ENCODE peak calls at places on chromosomes 4 and X, in eight cellular contexts. R is stomach, H is sigmoid colon, P is tibial nerve, W is transverse colon, M is H1, O is K562, A is upper lobe of left lung. S is an unnamed sample. For H3K36me3, the result is how much of the 10 kb centered on the place peaks cover.

GRCh38 chr4:110733901-110734300 is 111.0 kb upstream of the PITX2 start:
- DNase-seq in R (no peak), H (no peak), P (no peak), W (no peak), M (no peak), O (no peak), A (no peak), S (no peak)

GRCh38 chr4:39686997-39687396 is 10.9 kb upstream of the UBE2K start:
- DNase-seq in R (no peak), H (no peak), P (no peak), W (no peak), M (no peak), O (no peak), A (no peak), S (no peak)

GRCh38 chr4:103754844-103755243 is 35.1 kb upstream of the TACR3 start:
- DNase-seq in R (peak), H (no peak), P (no peak), W (peak), M (no peak), O (no peak), A (no peak), S (no peak)

GRCh38 chr4:7319024-7319423 is 115.7 kb downstream of the PSAPL1 start:
- DNase-seq in R (no peak), H (no peak), P (no peak), W (no peak), M (no peak), O (no peak), A (no peak), S (no peak)

GRCh38 chr4:33369366-33369899 is 2649.3 kb downstream of the PCDH7 start:
- DNase-seq in R (no peak), H (no peak), P (no peak), W (no peak), M (no peak), O (no peak), A (no peak), S (no peak)

GRCh38 chr4:173794662-173795061 is 264.6 kb upstream of the HAND2 start:
- DNase-seq in R (no peak), H (no peak), P (no peak), W (no peak), M (no peak), O (no peak), A (no peak), S (no peak)

GRCh38 chr4:143186634-143187033 is 1.9 kb downstream of the USP38 start:
- DNase-seq in R (no peak), H (no peak), P (no peak), W (no peak), M (no peak), O (no peak), A (no peak), S (no peak)

GRCh38 chr4:83267121-83267834 is 17.3 kb downstream of the COQ2 start:
- DNase-seq in R (no peak), H (no peak), P (peak), W (no peak), M (no peak), O (no peak), A (no peak), S (no peak)

GRCh38 chrX:63503541-63503940 is 152.4 kb upstream of the SPIN4 start:
- DNase-seq in R (no peak), H (no peak), P (no peak), W (no peak), M (no peak), O (no peak), A (no peak), S (no peak)

GRCh38 chr4:176792348-176793059 is at the start of gene VEGFC:
- DNase-seq in R (peak), H (peak), P (no peak), W (peak), M (peak), O (no peak), A (peak), S (peak)

GRCh38 chr4:73631565-73632226 is 11.5 kb upstream of the RASSF6 start:
- DNase-seq in R (peak), H (no peak), P (no peak), W (no peak), M (no peak), O (no peak), A (no peak), S (no peak)

GRCh38 chr4:147360301-147360700 is 120.6 kb upstream of the EDNRA start:
- DNase-seq in R (no peak), H (no peak), P (no peak), W (no peak), M (no peak), O (no peak), A (no peak), S (no peak)

GRCh38 chrX:15977644-15978043 is 123.0 kb upstream of the AP1S2 start:
- DNase-seq in R (no peak), H (no peak), P (no peak), W (no peak), M (no peak), O (no peak), A (no peak), S (no peak)

GRCh38 chrX:18425199-18426003 is at the start of gene CDKL5:
- DNase-seq in R (peak), H (peak), P (peak), W (peak), M (peak), O (peak), A (peak), S (peak)

GRCh38 chr4:61500883-61501282 is 300.8 kb downstream of the ADGRL3 start:
- DNase-seq in R (no peak), H (no peak), P (no peak), W (no peak), M (no peak), O (no peak), A (no peak), S (no peak)

GRCh38 chr4:64068096-64068495 is 341.2 kb downstream of the TECRL start:
- DNase-seq in R (no peak), H (no peak), P (no peak), W (no peak), M (no peak), O (no peak), A (no peak), S (no peak)

GRCh38 chrX:135087867-135088266 is 32.5 kb downstream of the ETDB start:
- DNase-seq in R (no peak), H (no peak), P (no peak), W (no peak), M (no peak), O (no peak), A (no peak), S (no peak)

GRCh38 chrX:99142745-99143144 is 1267.3 kb downstream of the PCDH19 start:
- DNase-seq in R (no peak), H (no peak), P (no peak), W (no peak), M (no peak), O (no peak), A (no peak), S (no peak)

GRCh38 chr4:165379662-165380061 is 854 bp downstream of the CPE start:
- DNase-seq in R (no peak), H (no peak), P (no peak), W (no peak), M (no peak), O (no peak), A (no peak), S (peak)

GRCh38 chr4:172245493-172245892 is 432.3 kb downstream of the GALNTL6 start:
- DNase-seq in R (no peak), H (no peak), P (no peak), W (no peak), M (no peak), O (no peak), A (no peak), S (no peak)

GRCh38 chrX:12978205-12979010 is 3.5 kb downstream of the TMSB4X start:
- DNase-seq in R (peak), H (peak), P (no peak), W (peak), M (no peak), O (no peak), A (no peak), S (peak)

GRCh38 chr4:127852661-127853060 is 28.0 kb upstream of the PLK4 start:
- DNase-seq in R (no peak), H (no peak), P (no peak), W (no peak), M (no peak), O (no peak), A (no peak), S (no peak)

GRCh38 chrX:45324941-45325340 is 124.3 kb upstream of the DIPK2B start:
- DNase-seq in R (no peak), H (no peak), P (no peak), W (no peak), M (no peak), O (no peak), A (no peak), S (no peak)

GRCh38 chr4:12933760-12934221 is 550.3 kb downstream of the RAB28 start:
- DNase-seq in R (no peak), H (no peak), P (no peak), W (no peak), M (no peak), O (no peak), A (no peak), S (no peak)

GRCh38 chr4:139606600-139607301 is 50.7 kb upstream of the SETD7 start:
- DNase-seq in R (no peak), H (no peak), P (no peak), W (no peak), M (no peak), O (peak), A (no peak), S (no peak)

GRCh38 chrX:80808854-80809493 is 703 bp downstream of the BRWD3 start:
- DNase-seq in R (no peak), H (peak), P (no peak), W (peak), M (no peak), O (peak), A (no peak), S (peak)

GRCh38 chr4:5927747-5928146 is 34.9 kb upstream of the CRMP1 start:
- DNase-seq in R (no peak), H (no peak), P (no peak), W (no peak), M (no peak), O (no peak), A (no peak), S (no peak)

GRCh38 chr4:22170353-22170752 is 221.8 kb upstream of the KCNIP4 start:
- DNase-seq in R (no peak), H (no peak), P (no peak), W (no peak), M (no peak), O (no peak), A (no peak), S (no peak)

GRCh38 chr4:76485450-76485849 is 50.4 kb downstream of the SHROOM3 start:
- DNase-seq in R (peak), H (no peak), P (no peak), W (peak), M (peak), O (no peak), A (no peak), S (no peak)

GRCh38 chrX:152072236-152072635 is 66.1 kb downstream of the MAGEA10 start:
- DNase-seq in R (no peak), H (no peak), P (no peak), W (no peak), M (no peak), O (peak), A (no peak), S (no peak)

GRCh38 chr4:152605031-152605430 is 69.1 kb upstream of the FBXW7 start:
- DNase-seq in R (no peak), H (no peak), P (no peak), W (no peak), M (no peak), O (no peak), A (no peak), S (no peak)

GRCh38 chr4:6377626-6378492 is 94.6 kb downstream of the PPP2R2C start:
- DNase-seq in R (no peak), H (no peak), P (no peak), W (no peak), M (no peak), O (no peak), A (peak), S (no peak)

GRCh38 chr4:61924131-61924530 is 724.0 kb downstream of the ADGRL3 start:
- DNase-seq in R (no peak), H (no peak), P (no peak), W (no peak), M (no peak), O (no peak), A (no peak), S (no peak)

GRCh38 chr4:8793571-8794160 is 78.0 kb downstream of the HMX1 start:
- DNase-seq in R (no peak), H (no peak), P (no peak), W (no peak), M (no peak), O (no peak), A (peak), S (no peak)
- TF ChIP-seq EP300 in R (no peak), H (no peak), P (no peak), W (no peak), M (no peak), O (no peak), A (no peak), S (no peak)

GRCh38 chr4:47570816-47571215 is 85.7 kb downstream of the ATP10D start:
- DNase-seq in R (no peak), H (no peak), P (no peak), W (no peak), M (no peak), O (no peak), A (no peak), S (no peak)

GRCh38 chr4:47562297-47562696 is 77.2 kb downstream of the ATP10D start:
- DNase-seq in R (no peak), H (no peak), P (no peak), W (no peak), M (no peak), O (no peak), A (no peak), S (no peak)

GRCh38 chr4:47566566-47566965 is 81.5 kb downstream of the ATP10D start:
- DNase-seq in R (no peak), H (no peak), P (no peak), W (no peak), M (no peak), O (no peak), A (no peak), S (no peak)

GRCh38 chr4:47566975-47567374 is 81.9 kb downstream of the ATP10D start:
- DNase-seq in R (no peak), H (no peak), P (no peak), W (no peak), M (no peak), O (no peak), A (no peak), S (no peak)

DNA sequence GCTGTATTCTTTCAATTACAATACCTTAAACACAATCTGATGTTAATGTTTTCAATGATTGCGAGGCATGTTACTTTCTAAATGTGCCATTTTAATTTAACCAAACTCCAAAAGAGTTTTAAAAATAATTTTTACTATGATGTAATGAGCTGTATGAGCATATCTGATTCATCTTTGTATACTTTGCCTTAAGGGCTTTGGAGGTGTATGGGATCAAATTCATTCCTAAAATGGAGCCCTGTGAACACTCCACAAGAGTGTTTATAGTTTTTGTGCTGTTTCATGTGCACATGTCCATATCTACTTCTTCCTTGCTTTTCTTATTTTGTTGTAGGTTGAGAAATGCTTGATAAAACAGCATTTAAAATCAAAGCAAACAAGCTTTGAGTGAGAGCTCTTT is 82.4 kb downstream of the ATP10D start:
- DNase-seq in R (no peak), H (no peak), P (no peak), W (no peak), M (no peak), O (no peak), A (no peak), S (no peak)
- H3K36me3 ChIP-seq in R (under half), H (under half), P (half or more), W (under half), M (under half), O (under half), A (under half), S (under half)

GRCh38 chr4:151417164-151417571 is 8.2 kb downstream of the FHIP1A start:
- DNase-seq in R (no peak), H (no peak), P (no peak), W (no peak), M (no peak), O (no peak), A (no peak), S (no peak)
- H3K4me3 ChIP-seq in R (no peak), H (no peak), P (no peak), W (no peak), M (no peak), O (no peak), A (no peak), S (no peak)

GRCh38 chrX:153646620-153647373 is at the start of gene DUSP9:
- DNase-seq in R (peak), H (peak), P (no peak), W (no peak), M (no peak), O (peak), A (peak), S (peak)
- TF ChIP-seq EP300 in R (no peak), H (no peak), P (no peak), W (no peak), M (no peak), O (no peak), A (no peak), S (no peak)

GRCh38 chr4:2697995-2698414 is 58.1 kb downstream of the TNIP2 start:
- DNase-seq in R (peak), H (no peak), P (no peak), W (no peak), M (no peak), O (no peak), A (no peak), S (no peak)
- H3K36me3 ChIP-seq in R (half or more), H (under half), P (half or more), W (under half), M (half or more), O (half or more), A (half or more), S (under half)

DNA sequence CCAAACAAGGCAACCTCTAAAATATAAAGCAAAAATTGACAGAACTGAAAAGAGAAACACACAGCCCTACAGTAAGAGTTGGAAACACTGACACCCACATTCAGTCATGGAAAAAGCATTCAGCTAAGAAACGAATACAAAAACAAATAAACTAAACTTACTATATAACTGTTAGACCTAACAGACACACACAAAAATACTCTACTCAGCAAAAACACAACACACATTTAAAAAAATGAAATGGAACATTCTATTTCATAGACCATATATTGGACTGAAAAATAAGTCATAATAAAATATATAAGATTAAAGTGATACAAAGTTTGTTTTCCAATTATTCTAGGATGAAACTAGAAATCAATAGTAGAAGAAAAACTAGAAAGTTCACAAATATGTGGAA is 488.8 kb upstream of the POU3F4 start:
- DNase-seq in R (no peak), H (no peak), P (no peak), W (no peak), M (no peak), O (no peak), A (no peak), S (no peak)
- H3K4me3 ChIP-seq in R (no peak), H (no peak), P (no peak), W (no peak), M (no peak), O (no peak), A (no peak), S (no peak)

GRCh38 chrX:40171513-40172168 is 73.9 kb upstream of the BCOR start:
- DNase-seq in R (no peak), H (peak), P (no peak), W (no peak), M (no peak), O (peak), A (peak), S (peak)
- TF ChIP-seq EP300 in R (no peak), H (no peak), P (no peak), W (no peak), M (no peak), O (no peak), A (no peak), S (no peak)

GRCh38 chrX:19554786-19555185 is 39.5 kb upstream of the MAP3K15 start:
- DNase-seq in R (no peak), H (no peak), P (no peak), W (no peak), M (no peak), O (no peak), A (no peak), S (no peak)

GRCh38 chrX:19555683-19556082 is 40.4 kb upstream of the MAP3K15 start:
- DNase-seq in R (no peak), H (no peak), P (no peak), W (no peak), M (no peak), O (no peak), A (no peak), S (no peak)

GRCh38 chrX:19552793-19553192 is 37.5 kb upstream of the MAP3K15 start:
- DNase-seq in R (no peak), H (no peak), P (no peak), W (no peak), M (no peak), O (no peak), A (no peak), S (no peak)

GRCh38 chrX:19556202-19556601 is 40.9 kb upstream of the MAP3K15 start:
- DNase-seq in R (no peak), H (no peak), P (no peak), W (no peak), M (no peak), O (no peak), A (no peak), S (no peak)

DNA sequence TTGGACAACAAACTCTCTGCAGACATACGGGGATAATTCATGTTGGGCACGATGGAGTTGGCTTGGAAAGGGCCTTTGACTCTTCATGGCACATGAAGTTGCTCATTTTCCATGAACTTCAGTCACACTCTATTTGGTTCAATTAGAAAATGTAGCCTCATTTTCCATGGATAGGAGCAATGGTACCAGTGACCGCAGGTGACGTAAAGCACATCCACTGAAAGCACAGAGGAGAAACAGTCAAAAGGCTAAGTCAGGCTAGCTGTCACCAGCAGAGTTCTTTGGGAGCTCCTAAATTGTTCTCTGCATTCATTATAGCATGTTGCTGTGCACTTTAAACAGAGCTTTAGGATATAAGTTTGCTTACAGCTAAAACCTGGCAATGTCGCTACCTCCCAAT is 39.9 kb upstream of the MAP3K15 start:
- DNase-seq in R (no peak), H (no peak), P (no peak), W (no peak), M (no peak), O (no peak), A (no peak), S (no peak)
- H3K36me3 ChIP-seq in R (under half), H (under half), P (under half), W (under half), M (under half), O (under half), A (under half), S (under half)

GRCh38 chr4:17521595-17521994 is 6.6 kb downstream of the CLRN2 start:
- DNase-seq in R (no peak), H (no peak), P (no peak), W (no peak), M (no peak), O (no peak), A (no peak), S (no peak)

GRCh38 chr4:17528526-17529165 is 13.7 kb downstream of the CLRN2 start:
- DNase-seq in R (no peak), H (no peak), P (no peak), W (no peak), M (no peak), O (no peak), A (no peak), S (no peak)

GRCh38 chr4:17523626-17524025 is 8.7 kb downstream of the CLRN2 start:
- DNase-seq in R (no peak), H (no peak), P (no peak), W (no peak), M (no peak), O (no peak), A (no peak), S (no peak)

GRCh38 chr4:17526695-17527477 is 11.9 kb downstream of the CLRN2 start:
- DNase-seq in R (no peak), H (no peak), P (no peak), W (no peak), M (no peak), O (no peak), A (peak), S (no peak)
- H3K4me3 ChIP-seq in R (no peak), H (no peak), P (no peak), W (no peak), M (no peak), O (no peak), A (no peak), S (no peak)